ENCODE peak calls at places on chromosomes 3 and 15, in four cellular contexts. X, E, F and N are unnamed samples.

GRCh38 chr3:23663246-23663645 is 142.5 kb upstream of the UBE2E1 start:
- DNase-seq in F (no peak), E (no peak), X (no peak), N (no peak)

GRCh38 chr3:150242220-150242938 is 165.7 kb upstream of the TSC22D2 start:
- DNase-seq in F (no peak), X (no peak), E (peak; percentile 88), N (no peak)

GRCh38 chr3:128932516-128933212 is 53.2 kb downstream of the ACAD9 start:
- DNase-seq in F (no peak), E (no peak), X (no peak), N (no peak)

GRCh38 chr3:174016186-174016585 is 618.6 kb downstream of the NLGN1 start:
- DNase-seq in E (peak; percentile 92), F (no peak), X (peak; percentile 30), N (peak; percentile 4)

GRCh38 chr3:41900265-41900664 is 61.6 kb downstream of the ULK4 start:
- DNase-seq in F (no peak), E (peak; percentile 44), X (peak; percentile 68), N (no peak)

GRCh38 chr3:25151497-25151896 is 276.6 kb upstream of the RARB start:
- DNase-seq in F (no peak), E (no peak), X (peak; percentile 88), N (no peak)

GRCh38 chr3:107988464-107989156 is 102.2 kb downstream of the CD47 start:
- DNase-seq in E (peak; percentile 47), F (no peak), X (peak; percentile 47), N (no peak)

GRCh38 chr3:184874709-184875644 is 63.0 kb downstream of the VPS8 start:
- DNase-seq in X (peak; percentile 52), E (peak; percentile 32), F (peak; percentile 36), N (no peak)

GRCh38 chr3:62823461-62824050 is 51.7 kb downstream of the CADPS start:
- DNase-seq in X (no peak), F (no peak), E (no peak), N (no peak)

GRCh38 chr15:69398541-69398940 is 15.6 kb upstream of the KIF23 start:
- DNase-seq in F (no peak), X (no peak), E (peak; percentile 67), N (no peak)

GRCh38 chr3:45906681-45907220 is 20.4 kb downstream of the CCR9 start:
- DNase-seq in E (peak; percentile 84), F (peak; percentile 59), X (peak; percentile 24), N (no peak)

GRCh38 chr15:42282344-42282743 is 9.1 kb upstream of the TMEM87A start:
- DNase-seq in X (no peak), F (no peak), E (no peak), N (no peak)

GRCh38 chr3:183295211-183295610 is 42.2 kb downstream of the B3GNT5 start:
- DNase-seq in X (no peak), F (no peak), E (peak; percentile 91), N (no peak)

DNA sequence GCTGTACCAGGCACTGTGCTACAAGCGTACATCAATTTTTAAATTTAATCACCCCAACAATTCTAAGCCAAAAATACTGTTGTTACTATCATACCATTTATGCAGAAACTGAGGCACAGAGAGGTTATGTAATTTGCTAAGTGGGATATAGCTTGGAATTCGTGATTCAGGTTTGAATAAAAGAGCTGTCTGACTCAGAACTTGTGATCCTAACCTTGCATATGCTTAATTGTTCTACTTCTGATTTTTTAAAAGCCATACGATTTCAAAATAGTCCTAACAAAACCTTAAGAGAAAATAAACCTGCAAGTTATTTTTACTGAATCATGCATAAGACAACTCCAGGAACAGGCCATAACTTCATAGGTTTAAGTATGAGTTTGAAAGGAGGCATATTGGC is 498.0 kb upstream of the CFAP20DC start:
- DNase-seq in X (no peak), E (no peak), F (no peak), N (no peak)
- H3K9me1 ChIP-seq in X (no peaks in the 10 kb centered on the region), E (no peaks in the 10 kb centered on the region), F (no peaks in the 10 kb centered on the region), N (no peaks in the 10 kb centered on the region)

GRCh38 chr3:148953094-148953493 is 38.2 kb upstream of the GYG1 start:
- DNase-seq in F (no peak), X (no peak), E (no peak), N (no peak)
- H3K9me1 ChIP-seq in F (no peaks in the 10 kb centered on the region), X (no peaks in the 10 kb centered on the region), E (peaks cover 15% of the 10 kb centered on the region), N (no peaks in the 10 kb centered on the region)

GRCh38 chr3:46976326-46977190 is at the start of gene CCDC12:
- DNase-seq in E (peak; percentile 99), F (peak; percentile 99), X (peak; percentile 99), N (peak; percentile 95)
- H3K9me1 ChIP-seq in E (peaks cover 6% of the 10 kb centered on the region), F (peaks cover 1% of the 10 kb centered on the region), X (no peaks in the 10 kb centered on the region), N (no peaks in the 10 kb centered on the region)

DNA sequence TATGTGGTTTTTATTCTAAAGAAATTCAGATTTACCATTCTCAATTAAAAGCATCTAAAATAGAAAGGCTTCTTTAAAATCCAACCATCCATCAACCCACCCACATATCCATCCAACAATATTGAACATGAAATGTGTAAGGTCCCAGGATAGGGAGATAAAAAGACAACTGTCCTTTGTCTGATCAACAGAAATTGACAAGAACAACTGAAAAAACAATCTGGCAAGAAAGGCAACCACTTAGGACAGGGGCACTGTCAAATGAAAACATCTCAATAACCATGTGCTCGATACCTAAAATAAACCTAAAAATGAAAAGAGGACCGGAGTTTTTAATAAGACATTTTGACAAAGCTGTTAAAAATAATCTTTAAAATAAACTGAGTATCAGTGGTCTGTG is 67.2 kb downstream of the NR1I2 start:
- DNase-seq in F (no peak), E (no peak), X (no peak), N (no peak)
- H3K9me1 ChIP-seq in F (no peaks in the 10 kb centered on the region), E (no peaks in the 10 kb centered on the region), X (no peaks in the 10 kb centered on the region), N (no peaks in the 10 kb centered on the region)